ENCODE peak calls at places on chromosomes 4 and X, in six cellular contexts. N is IMR-90, Y is SJSA1, P is thyroid gland, K is transverse colon, U is pancreas. W is an unnamed sample.

GRCh38 chrX:72105436-72105835 is 26.3 kb downstream of the RTL5 start:
- DNase-seq in N (no peak), Y (no peak), P (no peak), K (no peak), U (no peak), W (no peak)

GRCh38 chrX:38220936-38221386 is 290 bp upstream of the SRPX start:
- DNase-seq in N (peak), Y (no peak), P (no peak), K (no peak), U (no peak), W (no peak)

GRCh38 chr4:184792334-184792733 is 33.4 kb downstream of the ACSL1 start:
- DNase-seq in N (no peak), Y (no peak), P (no peak), K (no peak), U (no peak), W (no peak)

GRCh38 chr4:112604590-112604989 is 32.1 kb downstream of the ZGRF1 start:
- DNase-seq in N (peak), Y (peak), P (peak), K (peak), U (peak), W (no peak)

GRCh38 chrX:18973527-18974192 is 10.3 kb downstream of the PHKA2 start:
- DNase-seq in N (no peak), Y (no peak), P (peak), K (peak), U (no peak), W (no peak)

GRCh38 chrX:149962859-149963757 is 24.8 kb upstream of the EOLA2 start:
- DNase-seq in N (peak), Y (peak), P (peak), K (peak), U (peak), W (no peak)

GRCh38 chrX:19593684-19594083 is 78.4 kb upstream of the MAP3K15 start:
- DNase-seq in N (peak), Y (peak), P (no peak), K (no peak), U (no peak), W (no peak)

GRCh38 chr4:33715996-33716395 is 2528.3 kb downstream of the ARAP2 start:
- DNase-seq in N (no peak), Y (no peak), P (no peak), K (no peak), U (no peak), W (peak)

GRCh38 chr4:120049732-120050494 is 16.7 kb downstream of the MAD2L1 start:
- DNase-seq in N (peak), Y (peak), P (peak), K (peak), U (peak), W (no peak)

GRCh38 chr4:121339307-121339706 is 41.5 kb downstream of the QRFPR start:
- DNase-seq in N (no peak), Y (no peak), P (no peak), K (no peak), U (no peak), W (no peak)

GRCh38 chrX:12997898-12998687 is 23.2 kb downstream of the TMSB4X start:
- DNase-seq in N (no peak), Y (no peak), P (no peak), K (no peak), U (peak), W (no peak)

GRCh38 chr4:2647403-2648158 is 108.6 kb downstream of the TNIP2 start:
- DNase-seq in N (no peak), Y (no peak), P (no peak), K (no peak), U (no peak), W (no peak)

GRCh38 chr4:5051210-5051691 is at the start of gene STK32B:
- DNase-seq in N (peak), Y (peak), P (peak), K (peak), U (peak), W (no peak)

GRCh38 chrX:71302461-71303213 is 1.1 kb downstream of the ITGB1BP2 start:
- DNase-seq in N (peak), Y (no peak), P (no peak), K (no peak), U (no peak), W (no peak)

GRCh38 chr4:80133240-80133783 is 60.3 kb upstream of the ANTXR2 start:
- DNase-seq in N (no peak), Y (no peak), P (no peak), K (no peak), U (no peak), W (no peak)

GRCh38 chrX:23901065-23901464 is 6.7 kb downstream of the APOO start:
- DNase-seq in N (peak), Y (peak), P (no peak), K (no peak), U (no peak), W (peak)

GRCh38 chr4:39541987-39542632 is 14.9 kb upstream of the UGDH start:
- DNase-seq in N (no peak), Y (no peak), P (no peak), K (no peak), U (no peak), W (peak)
- H3K27ac ChIP-seq in N (no peak), Y (no peak), P (no peak), K (no peak), U (no peak), W (no peak)

GRCh38 chr4:7932333-7932732 is 7.3 kb downstream of the AFAP1 start:
- DNase-seq in N (no peak), Y (no peak), P (no peak), K (no peak), U (no peak), W (no peak)

GRCh38 chr4:7928711-7929505 is 10.8 kb downstream of the AFAP1 start:
- DNase-seq in N (no peak), Y (no peak), P (peak), K (no peak), U (no peak), W (no peak)

GRCh38 chr4:7926822-7927221 is 12.8 kb downstream of the AFAP1 start:
- DNase-seq in N (no peak), Y (no peak), P (no peak), K (no peak), U (no peak), W (no peak)

GRCh38 chr4:7933631-7934510 is 5.8 kb downstream of the AFAP1 start:
- DNase-seq in N (peak), Y (no peak), P (no peak), K (no peak), U (no peak), W (no peak)

DNA sequence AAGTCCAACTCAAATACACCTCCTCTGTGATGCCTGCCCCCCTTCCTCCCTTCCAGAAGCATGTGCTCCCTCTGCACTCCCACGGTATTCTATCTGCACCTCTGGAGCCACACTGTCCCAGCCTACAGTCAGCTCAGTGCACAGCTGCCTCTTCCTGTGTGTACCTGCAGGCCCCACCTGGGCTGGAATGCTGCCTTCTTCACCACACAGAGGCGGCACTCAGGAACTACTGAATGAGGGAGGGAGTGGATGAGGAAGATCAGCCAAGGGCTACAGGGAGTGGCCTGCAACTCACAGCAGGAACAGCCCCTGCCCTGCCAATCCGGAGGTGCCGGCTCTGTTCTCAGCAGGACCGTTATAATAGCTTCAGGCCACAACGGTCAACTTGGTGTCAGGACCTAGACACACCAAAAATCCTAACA is 10.1 kb downstream of the AFAP1 start:
- DNase-seq in N (no peak), Y (no peak), P (peak), K (peak), U (peak), W (peak)
- H3K27ac ChIP-seq in N (no peak), Y (no peak), P (peak), K (peak), U (peak), W (peak)

GRCh38 chr4:70666369-70666768 is at the start of gene JCHAIN:
- DNase-seq in N (peak), Y (no peak), P (no peak), K (no peak), U (no peak), W (no peak)
- H3K27ac ChIP-seq in N (no peak), Y (no peak), P (no peak), K (peak), U (no peak), W (no peak)

DNA sequence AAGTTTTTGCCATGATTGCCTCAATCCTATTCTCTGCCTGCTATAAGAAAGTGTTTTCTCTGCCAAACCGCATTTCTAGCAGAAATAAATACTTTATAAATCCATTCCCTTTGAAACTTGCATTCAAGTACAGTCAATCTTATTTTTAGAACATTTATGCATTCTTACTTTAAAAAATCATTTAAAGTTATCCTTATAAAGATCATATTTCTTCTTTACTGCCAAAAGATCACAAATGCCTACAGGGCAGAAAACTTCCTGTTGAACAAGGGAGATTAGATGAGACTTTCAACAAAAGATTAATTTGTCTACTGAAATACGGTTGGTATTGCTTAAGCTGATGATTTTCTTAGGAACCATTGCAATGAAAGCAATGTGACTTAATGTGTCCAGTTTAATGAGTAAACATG is 207.2 kb upstream of the SLIT2 start:
- DNase-seq in N (peak), Y (no peak), P (no peak), K (no peak), U (no peak), W (no peak)
- H3K27ac ChIP-seq in N (no peak), Y (no peak), P (no peak), K (no peak), U (no peak), W (no peak)

W was measured in epithelial cell of prostate.